ENCODE peak calls at places on chromosome 22, in four cellular contexts. B is neuronal stem cell, J is H9, G is IMR-90. O is an unnamed sample.
A peak's percentile ranks its signal among the peaks of the same experiment; 100 is the strongest.

GRCh38 chr22:17303840-17304779 is 65.2 kb upstream of the CECR2 start:
- DNase-seq in B (no peak), J (no peak), G (no peak), O (no peak)

GRCh38 chr22:20865869-20866445 is 7.2 kb downstream of the SNAP29 start:
- DNase-seq in B (no peak), J (no peak), G (no peak), O (peak; percentile 33)

GRCh38 chr22:33605686-33606085 is 314.6 kb downstream of the LARGE1 start:
- DNase-seq in B (peak; percentile 44), J (no peak), G (no peak), O (peak; percentile 8)

GRCh38 chr22:46007003-46007847 is 30.3 kb upstream of the WNT7B start:
- DNase-seq in B (no peak), J (no peak), G (peak; percentile 72), O (no peak)

GRCh38 chr22:28802595-28803087 is 2.3 kb upstream of the XBP1 start:
- DNase-seq in B (no peak), J (no peak), G (no peak), O (no peak)

GRCh38 chr22:45452565-45453449 is 39.3 kb downstream of the RIBC2 start:
- DNase-seq in B (no peak), J (no peak), G (peak; percentile 67), O (no peak)

GRCh38 chr22:30755760-30756124 is 61.1 kb downstream of the OSBP2 start:
- DNase-seq in B (no peak), J (no peak), G (no peak), O (no peak)

GRCh38 chr22:32539631-32540449 is 65.2 kb downstream of the FBXO7 start:
- DNase-seq in B (no peak), J (no peak), G (no peak), O (peak; percentile 82)

GRCh38 chr22:46902436-46902835 is 140.0 kb downstream of the TBC1D22A start:
- DNase-seq in B (no peak), J (no peak), G (no peak), O (peak; percentile 52)

GRCh38 chr22:32380991-32381390 is 23.3 kb downstream of the RFPL3 start:
- DNase-seq in B (no peak), J (no peak), G (peak; percentile 27), O (no peak)

GRCh38 chr22:21642584-21643448 is 714 bp downstream of the SDF2L1 start:
- DNase-seq in B (no peak), J (peak; percentile 80), G (peak; percentile 44), O (peak; percentile 87)

GRCh38 chr22:33971561-33971961 is 51.3 kb upstream of the LARGE1 start:
- DNase-seq in B (no peak), J (no peak), G (no peak), O (peak; percentile 32)

GRCh38 chr22:42432020-42432596 is at the start of gene NFAM1:
- DNase-seq in B (no peak), J (no peak), G (no peak), O (no peak)

GRCh38 chr22:32695451-32695891 is 106.0 kb upstream of the TIMP3 start:
- DNase-seq in B (no peak), J (no peak), G (peak; percentile 95), O (peak; percentile 59)

GRCh38 chr22:45632791-45633515 is 38.7 kb upstream of the ATXN10 start:
- DNase-seq in B (no peak), J (no peak), G (no peak), O (no peak)

GRCh38 chr22:29040385-29041275 is 21.0 kb downstream of the C22orf31 start:
- DNase-seq in B (peak; percentile 62), J (peak; percentile 62), G (peak; percentile 93), O (peak; percentile 79)

GRCh38 chr22:36469094-36469710 is 12.2 kb downstream of the TXN2 start:
- DNase-seq in B (no peak), J (no peak), G (no peak), O (no peak)

GRCh38 chr22:29353860-29354259 is 34.5 kb downstream of the AP1B1 start:
- DNase-seq in B (no peak), J (no peak), G (no peak), O (no peak)

GRCh38 chr22:48489551-48490512 is 1337.8 kb downstream of the BRD1 start:
- DNase-seq in B (no peak), J (peak; percentile 30), G (no peak), O (peak; percentile 51)

GRCh38 chr22:31691408-31691807 is 29.4 kb upstream of the PISD start:
- DNase-seq in B (no peak), J (no peak), G (no peak), O (no peak)

GRCh38 chr22:44444341-44445306 is 53.4 kb downstream of the RTL6 start:
- DNase-seq in B (no peak), J (peak; percentile 74), G (no peak), O (peak; percentile 69)
- H3K4ac ChIP-seq in B (no peak overlapping the region), J (no peak overlapping the region), G (no peak overlapping the region), O (no peak overlapping the region)

DNA sequence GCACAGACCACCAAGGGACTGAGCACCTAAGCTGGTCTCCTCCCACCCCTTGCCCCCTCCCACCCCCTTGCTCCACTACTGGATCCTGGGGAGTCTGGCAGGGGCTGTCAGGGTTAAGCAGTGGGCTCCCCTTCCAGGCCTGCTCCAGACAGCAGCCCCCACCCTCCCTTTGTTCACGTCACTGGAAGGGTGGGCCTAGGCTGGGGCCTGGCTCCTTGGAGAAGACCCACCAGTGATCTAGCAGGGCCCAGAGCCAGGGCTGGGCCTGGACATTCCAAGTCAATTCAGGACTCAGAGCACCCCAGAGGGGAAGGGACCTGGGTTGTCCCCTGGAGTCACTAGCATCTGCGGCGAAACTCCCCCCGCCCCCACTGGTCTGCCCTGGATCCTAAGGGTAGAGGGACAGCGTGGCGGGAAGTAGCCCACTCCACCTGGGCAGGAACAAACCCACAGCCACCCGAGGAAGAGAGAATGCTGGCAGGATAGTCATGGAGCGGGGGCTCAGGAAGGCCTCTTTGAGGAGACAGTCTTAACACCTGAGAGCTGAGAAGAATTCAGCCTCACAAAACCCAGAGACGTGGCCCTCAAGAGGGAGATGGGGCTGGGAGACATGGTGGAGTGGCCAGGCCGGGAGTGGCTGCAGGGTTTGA is 45.8 kb downstream of the IGLL1 start:
- DNase-seq in B (no peak), J (peak; percentile 41), G (no peak), O (peak; percentile 65)
- H3K4ac ChIP-seq in B (peak overlapping the region; percentile 68), J (peak overlapping the region; percentile 38), G (no peak overlapping the region), O (peak overlapping the region; percentile 93)

GRCh38 chr22:50517495-50518260 is 7.7 kb downstream of the SCO2 start:
- DNase-seq in B (no peak), J (no peak), G (no peak), O (peak; percentile 5)

GRCh38 chr22:50518628-50519027 is 6.8 kb downstream of the SCO2 start:
- DNase-seq in B (no peak), J (no peak), G (no peak), O (no peak)

GRCh38 chr22:50513175-50513574 is 5.2 kb downstream of the NCAPH2 start:
- DNase-seq in B (no peak), J (no peak), G (no peak), O (no peak)

GRCh38 chr22:50516891-50517290 is 8.5 kb downstream of the SCO2 start:
- DNase-seq in B (no peak), J (no peak), G (no peak), O (no peak)

GRCh38 chr22:50516068-50516467 is 8.0 kb downstream of the NCAPH2 start:
- DNase-seq in B (no peak), J (no peak), G (no peak), O (no peak)
- H3K4ac ChIP-seq in B (no peak overlapping the region), J (no peak overlapping the region), G (no peak overlapping the region), O (no peak overlapping the region)

DNA sequence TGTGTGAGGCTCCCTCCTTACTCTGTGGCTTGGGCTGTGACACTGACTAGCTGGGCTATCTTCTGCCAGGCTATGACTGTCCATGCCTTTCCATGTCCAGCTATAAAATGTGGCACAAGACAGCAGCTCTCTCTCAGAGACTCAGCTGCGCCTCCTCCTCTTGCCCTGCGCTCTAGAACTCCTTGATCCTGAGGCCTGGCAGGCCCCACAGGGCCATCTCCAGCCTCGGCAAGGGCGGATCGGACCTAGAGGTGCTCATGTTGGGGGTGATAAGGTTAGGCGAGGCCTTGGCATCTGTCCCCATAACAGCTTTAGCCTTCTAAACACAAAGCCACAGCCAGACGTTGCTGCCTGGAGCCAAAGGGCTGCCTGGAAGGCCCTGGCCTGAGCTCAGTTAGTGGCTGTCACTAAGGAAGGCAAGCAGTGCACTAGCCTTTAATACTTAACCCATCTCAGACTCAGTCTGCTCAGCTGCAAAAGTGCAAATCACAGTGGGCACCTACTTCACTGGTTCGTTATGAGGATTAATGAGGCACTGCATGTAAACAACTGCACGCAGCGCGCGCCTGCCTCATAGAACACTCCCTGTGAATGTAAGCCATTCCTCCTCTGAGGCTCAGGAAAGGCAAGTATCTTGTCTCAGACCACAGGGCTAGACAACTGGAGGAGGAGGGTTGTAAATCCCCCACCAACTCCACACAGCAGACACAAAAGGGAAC is 1.2 kb downstream of the GUCD1 start:
- DNase-seq in B (no peak), J (no peak), G (peak; percentile 40), O (no peak)
- H3K4ac ChIP-seq in B (no peak overlapping the region), J (no peak overlapping the region), G (peak overlapping the region; percentile 91), O (no peak overlapping the region)

DNA sequence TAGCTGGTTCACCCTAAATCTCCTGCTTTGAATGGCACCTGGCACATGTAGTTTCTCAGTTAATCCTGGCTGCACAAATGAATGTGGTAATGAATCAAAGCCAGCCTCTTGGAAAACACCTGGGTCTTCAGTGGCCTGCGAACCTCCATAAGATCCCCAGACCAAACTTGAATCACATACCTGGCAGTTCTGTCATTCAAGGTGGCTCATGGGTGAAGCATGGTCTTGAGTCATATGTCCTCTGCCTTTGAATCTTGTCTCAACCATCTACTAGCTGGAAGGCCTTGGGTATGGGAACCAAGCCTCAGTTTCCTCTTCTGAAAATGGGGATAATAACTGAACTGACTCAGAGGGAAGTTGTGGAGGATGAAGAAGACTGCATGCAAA is 549.4 kb downstream of the MIAT start:
- DNase-seq in B (no peak), J (no peak), G (no peak), O (no peak)
- H3K4ac ChIP-seq in B (no peak overlapping the region), J (no peak overlapping the region), G (no peak overlapping the region), O (no peak overlapping the region)

GRCh38 chr22:49691256-49691655 is 136.4 kb downstream of the BRD1 start:
- DNase-seq in B (no peak), J (peak; percentile 7), G (no peak), O (no peak)

GRCh38 chr22:49694462-49695260 is 133.0 kb downstream of the BRD1 start:
- DNase-seq in B (no peak), J (no peak), G (no peak), O (no peak)

GRCh38 chr22:49693848-49694247 is 133.8 kb downstream of the BRD1 start:
- DNase-seq in B (no peak), J (no peak), G (no peak), O (no peak)

GRCh38 chr22:49692499-49693225 is 135.0 kb downstream of the BRD1 start:
- DNase-seq in B (no peak), J (peak; percentile 20), G (no peak), O (no peak)

DNA sequence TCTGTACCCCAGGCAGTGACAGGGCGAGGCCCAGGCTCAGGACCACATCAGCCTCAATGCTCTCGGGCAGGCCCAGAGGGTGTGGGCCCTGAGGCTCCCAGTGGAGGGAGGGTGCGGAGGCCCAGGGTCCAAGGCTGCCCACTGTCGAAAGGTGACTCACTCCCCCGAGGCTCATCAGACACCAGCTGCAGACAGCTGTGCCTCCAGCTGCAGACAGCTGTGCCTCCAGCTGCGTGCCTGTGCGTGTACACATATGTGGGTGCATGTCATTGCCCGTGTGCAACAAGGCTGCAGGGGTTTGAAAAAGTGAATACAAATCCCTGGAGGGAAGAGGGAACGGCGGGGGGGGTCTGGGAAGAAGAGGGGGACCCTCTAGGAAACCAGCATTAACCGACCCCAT is 134.3 kb downstream of the BRD1 start:
- DNase-seq in B (no peak), J (no peak), G (no peak), O (no peak)
- H3K4ac ChIP-seq in B (no peak overlapping the region), J (no peak overlapping the region), G (no peak overlapping the region), O (no peak overlapping the region)

O was measured in mesendoderm.